ENCODE peak calls at places on chromosomes 2 and 18, in five cellular contexts. C, L, J, P and B are unnamed samples.

GRCh38 chr2:106160786-106161261 is 33.3 kb downstream of the UXS1 start:
- DNase-seq in C (no peak), L (no peak), J (no peak), P (no peak), B (no peak)

GRCh38 chr2:214604861-214605260 is 194.0 kb downstream of the VWC2L start:
- DNase-seq in C (no peak), L (no peak), J (peak; percentile 41), P (no peak), B (no peak)

GRCh38 chr18:2971741-2972552 is 41.0 kb downstream of the LPIN2 start:
- DNase-seq in C (no peak), L (peak; percentile 90), J (no peak), P (no peak), B (no peak)

GRCh38 chr18:34848695-34849094 is 138.6 kb downstream of the DTNA start:
- DNase-seq in C (no peak), L (no peak), J (no peak), P (no peak), B (no peak)

GRCh38 chr2:27583390-27583915 is 611 bp downstream of the ZNF512 start:
- DNase-seq in C (no peak), L (no peak), J (no peak), P (peak; percentile 16), B (no peak)

GRCh38 chr2:11866358-11867335 is 120.2 kb downstream of the LPIN1 start:
- DNase-seq in C (no peak), L (peak; percentile 78), J (no peak), P (no peak), B (no peak)

GRCh38 chr2:27051902-27052645 is 606 bp downstream of the AGBL5 start:
- DNase-seq in C (no peak), L (no peak), J (no peak), P (no peak), B (peak; percentile 67)

GRCh38 chr2:72948431-72948830 is 31.1 kb downstream of the EMX1 start:
- DNase-seq in C (no peak), L (no peak), J (no peak), P (no peak), B (no peak)

GRCh38 chr2:188365058-188365641 is 73.5 kb downstream of the GULP1 start:
- DNase-seq in C (no peak), L (no peak), J (no peak), P (no peak), B (peak; percentile 25)

GRCh38 chr2:46814160-46814559 is 101.4 kb downstream of the MCFD2 start:
- DNase-seq in C (no peak), L (no peak), J (no peak), P (no peak), B (peak; percentile 5)

GRCh38 chr2:217433522-217433921 is 569.3 kb downstream of the TNS1 start:
- DNase-seq in C (no peak), L (no peak), J (no peak), P (no peak), B (no peak)

GRCh38 chr18:68229351-68229750 is 485.6 kb downstream of the TMX3 start:
- DNase-seq in C (no peak), L (no peak), J (no peak), P (no peak), B (no peak)

GRCh38 chr2:38900726-38901125 is 11.1 kb downstream of the ARHGEF33 start:
- DNase-seq in C (no peak), L (no peak), J (no peak), P (no peak), B (no peak)

GRCh38 chr2:237588044-237588696 is 2.4 kb downstream of the RAB17 start:
- DNase-seq in C (no peak), L (no peak), J (no peak), P (no peak), B (no peak)

GRCh38 chr2:128580988-128581848 is 262.6 kb upstream of the HS6ST1 start:
- DNase-seq in C (no peak), L (no peak), J (no peak), P (no peak), B (no peak)

GRCh38 chr18:34631071-34631470 is 79.0 kb upstream of the DTNA start:
- DNase-seq in C (no peak), L (no peak), J (no peak), P (no peak), B (no peak)

GRCh38 chr18:72325307-72325706 is 218.8 kb downstream of the CBLN2 start:
- DNase-seq in C (no peak), L (no peak), J (no peak), P (no peak), B (no peak)

GRCh38 chr2:180614776-180615175 is 365.6 kb upstream of the UBE2E3 start:
- DNase-seq in C (no peak), L (no peak), J (no peak), P (no peak), B (no peak)

GRCh38 chr2:183001948-183002347 is 36.3 kb downstream of the NCKAP1 start:
- DNase-seq in C (no peak), L (no peak), J (no peak), P (no peak), B (no peak)

GRCh38 chr18:50340078-50340477 is 34.8 kb upstream of the SKA1 start:
- DNase-seq in C (no peak), L (no peak), J (peak; percentile 7), P (no peak), B (no peak)

GRCh38 chr2:32553829-32554432 is 73.9 kb upstream of the TTC27 start:
- DNase-seq in C (peak; percentile 43), L (peak; percentile 19), J (no peak), P (peak; percentile 35), B (peak; percentile 57)

GRCh38 chr2:166957686-166958085 is 69.4 kb downstream of the XIRP2 start:
- DNase-seq in C (peak; percentile 6), L (no peak), J (no peak), P (no peak), B (no peak)

GRCh38 chr2:197628043-197628500 is 47.3 kb downstream of the RFTN2 start:
- DNase-seq in C (no peak), L (peak; percentile 79), J (no peak), P (no peak), B (no peak)

GRCh38 chr2:183579686-183580085 is 455.4 kb downstream of the NUP35 start:
- DNase-seq in C (no peak), L (no peak), J (no peak), P (no peak), B (no peak)

GRCh38 chr2:226659416-226659815 is 140.2 kb downstream of the IRS1 start:
- DNase-seq in C (no peak), L (no peak), J (no peak), P (no peak), B (no peak)

GRCh38 chr2:226660124-226660523 is 139.5 kb downstream of the IRS1 start:
- DNase-seq in C (no peak), L (no peak), J (no peak), P (no peak), B (no peak)

GRCh38 chr2:226660524-226660923 is 139.1 kb downstream of the IRS1 start:
- DNase-seq in C (no peak), L (no peak), J (no peak), P (no peak), B (no peak)

GRCh38 chr2:226664140-226664539 is 135.5 kb downstream of the IRS1 start:
- DNase-seq in C (no peak), L (no peak), J (no peak), P (no peak), B (no peak)

DNA sequence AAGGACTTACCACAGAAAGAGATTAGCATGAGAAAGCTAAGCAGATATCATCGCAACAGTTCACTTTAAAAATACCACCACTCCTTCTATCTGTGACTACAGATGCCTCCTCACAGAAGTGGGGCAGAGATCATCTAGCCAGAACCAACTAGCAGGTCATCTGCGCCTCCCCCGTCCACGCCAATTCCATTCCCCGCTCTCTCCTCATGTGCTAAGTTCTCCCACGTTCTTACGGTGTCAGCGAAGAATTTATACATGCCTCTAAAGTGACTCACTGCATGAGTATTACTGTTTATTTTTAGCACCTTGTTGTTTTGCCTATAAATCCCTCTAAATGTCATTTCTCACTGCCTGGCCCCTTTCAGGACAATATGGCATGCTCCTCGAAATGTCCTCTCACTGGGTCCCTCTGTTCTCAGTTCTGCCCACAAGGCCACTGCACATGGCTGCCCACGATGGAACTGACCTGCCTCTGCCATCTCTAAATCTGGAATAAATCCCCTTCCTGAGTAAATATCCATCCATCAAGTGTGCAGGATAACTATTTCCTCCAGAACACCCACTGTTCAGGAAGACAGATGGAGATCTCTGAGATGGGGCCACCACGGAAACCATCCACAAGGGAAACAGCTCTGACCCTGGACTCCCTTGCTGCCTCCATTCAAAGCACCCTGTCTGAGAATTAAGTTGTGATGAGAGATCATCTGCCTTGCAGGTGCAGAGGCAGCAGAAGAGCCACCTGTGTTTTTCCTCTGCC is 137.7 kb downstream of the IRS1 start:
- DNase-seq in C (no peak), L (no peak), J (no peak), P (no peak), B (no peak)
- H3K27ac ChIP-seq in C (no peak overlapping the region), L (no peak overlapping the region), J (no peak overlapping the region), P (no peak overlapping the region), B (peak overlapping the region; percentile 27)

GRCh38 chr2:19351499-19351898 is 6.9 kb downstream of the OSR1 start:
- DNase-seq in C (no peak), L (no peak), J (no peak), P (no peak), B (peak; percentile 58)

GRCh38 chr2:19348692-19349091 is 9.7 kb downstream of the OSR1 start:
- DNase-seq in C (no peak), L (no peak), J (no peak), P (no peak), B (no peak)

GRCh38 chr2:19350678-19351401 is 7.6 kb downstream of the OSR1 start:
- DNase-seq in C (no peak), L (no peak), J (no peak), P (no peak), B (peak; percentile 51)

GRCh38 chr2:19351914-19352697 is 6.3 kb downstream of the OSR1 start:
- DNase-seq in C (no peak), L (no peak), J (no peak), P (no peak), B (peak; percentile 47)

GRCh38 chr2:19349911-19350677 is 8.3 kb downstream of the OSR1 start:
- DNase-seq in C (peak; percentile 27), L (no peak), J (no peak), P (peak; percentile 64), B (peak; percentile 87)
- TF ChIP-seq TAF1 in C (no peak), L (no peak), J (no peak), P (no peak), B (no peak)

DNA sequence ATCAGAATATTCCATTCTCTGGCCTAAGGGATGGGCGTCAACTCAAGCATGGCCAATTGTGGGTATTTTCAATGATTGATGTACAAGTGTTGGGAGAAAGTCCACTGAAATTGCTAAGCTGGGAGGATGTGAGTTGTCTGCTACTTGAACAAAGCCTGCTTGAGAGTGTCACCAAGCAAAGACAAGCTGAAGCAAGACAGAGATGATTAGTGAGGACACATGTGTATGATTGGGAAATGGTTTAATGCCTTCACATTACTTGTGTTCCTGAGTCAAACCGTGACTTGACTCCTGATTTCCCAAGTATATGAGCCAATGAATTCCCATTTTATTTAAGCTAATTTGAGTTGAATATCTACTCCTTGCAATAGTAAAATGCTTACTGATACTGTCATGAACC is 23.7 kb upstream of the NRP2 start:
- DNase-seq in C (no peak), L (no peak), J (no peak), P (no peak), B (no peak)
- H3K27ac ChIP-seq in C (no peak overlapping the region), L (no peak overlapping the region), J (no peak overlapping the region), P (no peak overlapping the region), B (no peak overlapping the region)

GRCh38 chr2:226788064-226788463 is 11.6 kb downstream of the IRS1 start:
- DNase-seq in C (no peak), L (no peak), J (no peak), P (no peak), B (no peak)
- TF ChIP-seq TAF1 in C (no peak), L (no peak), J (no peak), P (no peak), B (no peak)

GRCh38 chr2:200404615-200405014 is 98.1 kb downstream of the SPATS2L start:
- DNase-seq in C (no peak), L (no peak), J (no peak), P (no peak), B (no peak)
- H3K27ac ChIP-seq in C (peak overlapping the region; percentile 98), L (no peak overlapping the region), J (no peak overlapping the region), P (peak overlapping the region; percentile 93), B (peak overlapping the region; percentile 95)